ENCODE peak calls at places on chromosomes 5 and 9, in ten cellular contexts. E is endothelial cell of umbilical vein, O is MM.1S, R is fibroblast of lung, A is neural progenitor cell, L is colonic mucosa, K is mammary epithelial cell, M is SK-N-SH, C is astrocyte, N is IMR-90. Q is an unnamed sample.

GRCh38 chr5:172348084-172348483 is 64.5 kb upstream of the UBTD2 start:
- DNase-seq in A (no peak), C (no peak), O (no peak), R (no peak), E (no peak), K (no peak), N (no peak), L (no peak), M (no peak), Q (no peak)

GRCh38 chr5:88877826-88878225 is 5.2 kb downstream of the MEF2C start:
- DNase-seq in R (no peak), M (no peak), N (no peak), A (no peak), E (peak), O (no peak), L (no peak), C (no peak), K (no peak), Q (no peak)

GRCh38 chr5:54088081-54088480 is 222.3 kb downstream of the ARL15 start:
- DNase-seq in C (peak), O (no peak), R (peak), M (no peak), N (peak), L (no peak), A (no peak), E (peak), K (no peak), Q (no peak)

GRCh38 chr9:121222524-121223171 is 21.0 kb upstream of the RAB14 start:
- DNase-seq in A (peak), K (peak), L (no peak), N (peak), R (peak), E (peak), M (peak), O (peak), C (no peak), Q (no peak)

GRCh38 chr9:124359841-124360240 is 55.4 kb downstream of the PSMB7 start:
- DNase-seq in N (no peak), K (no peak), A (no peak), L (no peak), E (no peak), M (no peak), R (no peak), C (no peak), O (no peak), Q (no peak)

GRCh38 chr5:144187699-144188294 is 17.1 kb downstream of the KCTD16 start:
- DNase-seq in L (peak), E (peak), A (no peak), R (peak), N (peak), M (peak), C (peak), O (peak), K (peak), Q (no peak)

GRCh38 chr5:74579215-74579614 is 61.3 kb downstream of the ENC1 start:
- DNase-seq in L (no peak), A (no peak), C (peak), K (peak), N (no peak), M (no peak), E (no peak), O (peak), R (peak), Q (no peak)

GRCh38 chr9:14313378-14313940 is 482 bp downstream of the NFIB start:
- DNase-seq in K (no peak), A (peak), M (no peak), R (peak), E (peak), C (no peak), N (peak), L (peak), O (no peak), Q (no peak)

GRCh38 chr5:158744226-158744625 is 355.5 kb downstream of the EBF1 start:
- DNase-seq in N (no peak), A (no peak), L (no peak), K (no peak), C (no peak), E (no peak), M (no peak), O (no peak), R (no peak), Q (no peak)

DNA sequence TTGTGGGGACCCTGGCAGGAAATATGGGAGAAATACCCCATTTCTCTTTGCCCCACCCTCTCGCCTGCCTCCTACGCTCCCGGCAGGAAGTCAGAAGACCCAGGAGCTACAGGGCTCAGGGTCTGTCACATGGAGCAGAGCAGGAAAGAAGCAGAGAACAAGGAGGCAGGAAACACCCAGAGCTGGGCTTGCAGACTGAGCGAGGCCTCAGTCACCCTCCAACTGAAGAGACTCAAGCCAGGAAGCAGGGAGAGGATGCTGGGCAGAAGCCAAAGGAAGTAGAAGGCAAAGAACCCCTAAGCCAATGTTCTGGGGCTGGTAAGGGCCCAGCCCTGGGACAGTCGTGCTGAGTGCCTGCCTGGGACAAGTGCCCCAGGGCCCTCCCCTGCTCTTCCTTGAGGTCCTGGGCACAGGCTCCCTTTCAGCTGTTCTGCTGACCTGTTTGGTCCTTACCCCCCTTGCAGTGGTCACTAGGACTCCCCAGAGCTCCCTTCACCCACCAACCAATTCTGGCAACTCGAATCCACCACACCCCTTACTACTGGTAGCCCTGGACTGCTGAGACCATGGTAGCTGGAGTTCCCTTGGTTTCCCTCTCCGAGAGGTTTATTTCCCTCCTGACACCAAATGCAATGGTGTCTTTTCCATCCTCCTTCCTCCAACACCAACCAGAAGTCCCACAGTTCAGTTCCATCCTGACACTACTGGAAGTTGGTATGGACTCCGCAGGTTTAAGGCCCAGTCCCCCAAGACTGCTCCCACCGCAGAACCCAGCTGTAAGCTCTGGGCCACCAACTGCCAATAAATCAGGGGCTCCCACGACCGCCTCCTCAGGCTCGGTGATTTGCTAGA is 157.5 kb downstream of the COL23A1 start:
- DNase-seq in K (no peak), E (no peak), A (no peak), N (no peak), M (no peak), O (no peak), L (no peak), R (no peak), C (no peak), Q (no peak)
- H3K4me3 ChIP-seq in K (no peak), E (no peak), A (no peak), N (no peak), M (no peak), O (no peak), L (no peak), R (no peak), C (no peak), Q (no peak)

DNA sequence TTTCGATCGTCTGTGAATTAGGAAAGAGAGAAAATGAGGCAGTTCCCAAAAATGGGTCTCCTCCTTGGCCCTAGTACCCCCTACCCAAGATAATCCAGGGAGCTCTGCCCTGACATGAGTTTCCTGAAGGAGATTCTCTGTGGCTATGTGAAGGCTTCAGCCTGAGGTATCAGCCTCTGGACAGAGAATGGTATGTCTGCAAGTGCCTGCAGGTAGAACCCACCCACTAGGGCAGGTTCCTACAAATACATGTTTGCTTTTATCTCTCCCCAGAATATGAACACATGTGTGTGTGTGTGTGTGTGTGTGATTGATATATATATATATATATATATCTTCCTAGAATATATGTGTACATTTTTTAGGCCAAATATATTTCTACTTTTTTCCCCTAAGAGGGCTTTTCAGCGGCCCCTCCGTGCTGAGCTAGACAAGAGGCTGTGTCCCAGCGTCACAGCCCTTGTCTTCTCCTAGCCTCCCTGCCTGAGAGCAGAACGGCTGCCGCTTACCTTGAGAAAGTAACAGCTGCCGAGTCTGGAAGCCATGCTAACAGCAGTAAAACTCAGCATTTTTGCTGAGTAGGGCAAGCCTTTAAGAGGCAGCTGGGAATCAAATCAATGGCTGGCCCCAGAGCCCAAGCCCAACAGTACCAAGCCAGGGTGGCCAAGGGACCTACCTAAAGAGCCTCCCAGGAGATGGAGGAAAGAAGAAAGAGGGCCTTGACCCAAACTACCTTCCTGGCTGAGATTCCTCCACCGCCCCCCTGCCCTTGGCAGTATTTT is 2.1 kb downstream of the BRINP1 start:
- DNase-seq in M (no peak), R (no peak), K (peak), O (no peak), N (no peak), E (no peak), L (no peak), A (no peak), C (no peak), Q (no peak)
- H3K9ac ChIP-seq in M (no peak), R (no peak), K (no peak), O (no peak), N (no peak), E (no peak), L (no peak), A (no peak), C (no peak), Q (no peak)

DNA sequence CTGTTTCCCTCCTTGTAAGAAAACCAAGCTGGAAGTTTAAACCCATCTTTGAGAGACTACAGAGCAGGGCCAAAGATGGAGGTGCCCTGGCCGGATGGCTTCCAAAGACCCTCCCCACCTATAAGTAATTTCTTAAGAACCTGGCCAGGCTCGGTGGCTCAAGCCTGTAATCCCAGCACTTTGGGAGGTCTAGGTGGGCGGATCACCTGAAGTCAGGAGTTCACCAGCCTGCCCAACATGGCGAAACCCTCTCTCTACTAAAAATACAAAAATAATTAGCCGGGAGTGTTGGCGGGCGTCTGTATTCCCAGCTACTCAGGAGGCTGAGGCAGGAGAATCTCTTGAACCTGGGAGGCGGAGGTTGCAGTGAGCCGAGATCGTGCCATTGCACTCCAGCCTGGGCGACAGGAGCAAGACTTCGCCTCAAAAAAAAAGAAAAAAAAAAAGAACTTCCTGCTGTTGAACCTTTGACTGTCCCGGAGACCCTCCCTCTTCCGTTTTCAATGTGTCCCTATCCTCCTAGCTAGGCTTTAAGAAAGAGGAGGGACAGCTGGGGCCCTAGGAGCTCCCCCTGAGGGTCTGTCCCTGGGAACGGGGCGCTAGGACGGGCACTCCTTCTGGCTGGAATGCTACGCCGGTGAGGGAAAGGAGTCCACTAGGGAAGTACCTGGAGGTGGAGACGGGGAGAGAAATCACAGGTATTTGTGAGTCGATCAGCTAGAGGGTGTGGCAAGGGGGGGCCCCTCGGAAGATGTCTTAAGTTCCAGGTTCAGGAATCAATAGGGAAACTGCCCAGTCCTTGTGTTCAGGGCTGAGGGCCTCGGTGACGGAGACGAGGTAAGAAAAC is 4.8 kb downstream of the SIT1 start:
- DNase-seq in N (no peak), R (no peak), M (no peak), A (peak), E (no peak), C (peak), K (peak), L (peak), O (peak), Q (no peak)
- TF ChIP-seq CTCF in N (no peak), R (peak), M (no peak), A (peak), E (no peak), C (no peak), K (peak), L (no peak), O (no peak), Q (peak)

GRCh38 chr5:114363837-114364236 is 2.0 kb downstream of the KCNN2 start:
- DNase-seq in K (no peak), C (no peak), N (no peak), A (peak), R (no peak), O (no peak), M (no peak), L (no peak), E (no peak), Q (no peak)
- H3K4me3 ChIP-seq in K (no peak), C (no peak), N (peak), A (peak), R (no peak), O (no peak), M (no peak), L (no peak), E (no peak), Q (no peak)

GRCh38 chr5:173814053-173814452 is 74.1 kb upstream of the CPEB4 start:
- DNase-seq in N (no peak), M (no peak), E (no peak), K (no peak), O (no peak), C (no peak), A (no peak), R (no peak), L (no peak), Q (no peak)

GRCh38 chr5:173816728-173817127 is 71.4 kb upstream of the CPEB4 start:
- DNase-seq in K (no peak), N (no peak), M (no peak), A (no peak), C (no peak), E (no peak), R (no peak), L (no peak), O (no peak), Q (no peak)

GRCh38 chr5:173817561-173817960 is 70.6 kb upstream of the CPEB4 start:
- DNase-seq in R (no peak), O (no peak), E (no peak), M (no peak), L (no peak), A (no peak), C (no peak), K (no peak), N (no peak), Q (no peak)

GRCh38 chr5:173812811-173813550 is 75.2 kb upstream of the CPEB4 start:
- DNase-seq in R (peak), L (no peak), A (no peak), E (no peak), K (peak), C (peak), N (peak), M (no peak), O (no peak), Q (no peak)

GRCh38 chr5:173815571-173815970 is 72.6 kb upstream of the CPEB4 start:
- DNase-seq in N (no peak), M (no peak), A (no peak), C (no peak), K (no peak), L (no peak), O (no peak), E (no peak), R (no peak), Q (no peak)
- H3K9ac ChIP-seq in N (no peak), M (no peak), A (no peak), C (no peak), K (no peak), L (no peak), O (no peak), E (no peak), R (no peak), Q (no peak)

GRCh38 chr9:2729003-2729402 is 11.7 kb downstream of the KCNV2 start:
- DNase-seq in E (no peak), R (peak), K (peak), N (peak), A (no peak), C (peak), L (no peak), O (no peak), M (no peak), Q (no peak)
- TF ChIP-seq CTCF in E (no peak), R (no peak), K (no peak), N (no peak), A (no peak), C (no peak), L (no peak), O (no peak), M (no peak), Q (no peak)

DNA sequence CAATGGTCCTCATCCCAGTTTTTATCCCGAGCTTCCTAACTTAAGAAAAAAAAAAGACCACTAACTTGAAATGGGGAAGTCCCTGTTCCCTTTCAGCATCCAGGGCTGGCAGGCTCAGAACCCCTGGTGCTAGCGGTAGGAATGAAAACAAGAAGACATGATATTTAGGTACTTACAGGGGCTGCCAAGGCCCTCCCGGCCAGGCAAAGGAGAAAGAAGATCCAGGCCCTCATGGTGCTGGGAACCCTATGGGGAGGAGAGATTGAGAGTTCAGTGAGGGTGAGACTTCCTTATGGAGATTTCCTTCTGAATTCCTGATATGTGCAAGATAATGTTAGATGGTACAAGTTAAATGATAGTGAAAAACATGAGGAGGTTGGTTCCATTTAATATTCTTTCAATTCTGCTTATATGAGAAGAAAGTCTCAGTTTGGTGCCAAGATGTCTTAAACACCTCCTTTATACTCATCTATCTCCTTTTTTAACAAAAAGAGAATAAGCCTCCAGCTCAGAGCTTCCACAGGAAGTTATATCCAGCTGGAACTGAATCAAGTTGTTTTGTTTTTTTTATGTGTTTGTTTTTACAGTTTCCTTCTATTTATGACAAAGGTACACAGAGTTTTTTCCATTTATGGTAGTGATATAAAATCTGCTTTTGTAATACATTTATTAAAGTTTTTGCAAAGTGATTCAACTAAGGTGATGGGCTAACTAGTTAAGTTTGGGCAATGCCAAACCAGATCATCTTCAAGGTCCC is 10.6 kb downstream of the SPARC start:
- DNase-seq in M (no peak), A (no peak), K (no peak), N (no peak), C (no peak), E (peak), R (no peak), L (no peak), O (no peak), Q (no peak)
- H3K4me3 ChIP-seq in M (no peak), A (no peak), K (no peak), N (no peak), C (no peak), E (no peak), R (no peak), L (no peak), O (no peak), Q (no peak)